ENCODE peak calls at places on chromosomes 5 and 9, in seven cellular contexts. O is activated gamma-delta T cell treated with Interleukin-2 at 50 U/mL for 16 hours, E is AML-193, H is A172, U is AG04450, P is upper lobe of right lung, C is Caki2. I is an unnamed sample.

GRCh38 chr9:33187519-33188218 is 20.5 kb upstream of the B4GALT1 start:
- DNase-seq in E (no peak), O (no peak), P (no peak), H (no peak), C (no peak), U (no peak), I (peak; percentile 87)

GRCh38 chr9:121640076-121640475 is 11.4 kb upstream of the DAB2IP start:
- DNase-seq in C (no peak), H (no peak), P (peak; percentile 78), U (no peak), E (no peak), O (no peak), I (no peak)

GRCh38 chr5:164581889-164582288 is 1076.5 kb downstream of the MAT2B start:
- DNase-seq in P (no peak), C (no peak), H (no peak), O (no peak), E (no peak), U (no peak), I (no peak)

GRCh38 chr9:134784612-134785305 is 95.9 kb upstream of the FCN2 start:
- DNase-seq in U (no peak), H (no peak), O (no peak), E (no peak), P (no peak), C (no peak), I (no peak)

GRCh38 chr5:146340260-146341081 is 1.8 kb downstream of the POU4F3 start:
- DNase-seq in O (no peak), C (peak; percentile 41), H (peak; percentile 27), P (peak; percentile 72), U (peak; percentile 10), E (no peak), I (peak; percentile 73)

GRCh38 chr5:149631506-149631905 is 50.2 kb downstream of the ARHGEF37 start:
- DNase-seq in C (no peak), P (no peak), E (no peak), O (no peak), U (no peak), H (no peak), I (no peak)

GRCh38 chr5:86986837-86987236 is 280.8 kb upstream of the RASA1 start:
- DNase-seq in C (no peak), H (no peak), P (no peak), O (no peak), U (no peak), E (peak; percentile 28), I (no peak)

GRCh38 chr5:14665949-14666741 is 1.6 kb downstream of the OTULIN start:
- DNase-seq in O (peak; percentile 52), U (no peak), E (peak; percentile 23), C (peak; percentile 31), H (no peak), P (peak; percentile 64), I (no peak)

GRCh38 chr9:125969462-125969861 is 222.3 kb downstream of the PBX3 start:
- DNase-seq in E (no peak), U (no peak), C (no peak), O (no peak), H (no peak), P (no peak), I (no peak)

GRCh38 chr5:181184845-181185216 is 20.2 kb downstream of the TRIM7 start:
- DNase-seq in P (no peak), C (peak; percentile 75), E (no peak), H (no peak), O (no peak), U (no peak), I (no peak)

GRCh38 chr5:22411950-22412349 is 441.2 kb downstream of the CDH12 start:
- DNase-seq in C (no peak), O (no peak), E (no peak), H (no peak), U (no peak), P (no peak), I (no peak)

GRCh38 chr5:141508808-141509611 is 20.1 kb downstream of the PCDHGC5 start:
- DNase-seq in E (no peak), O (no peak), C (peak; percentile 35), U (peak; percentile 92), H (peak; percentile 93), P (no peak), I (peak; percentile 96)

GRCh38 chr5:145027266-145027665 is 807.9 kb downstream of the PRELID2 start:
- DNase-seq in P (no peak), E (no peak), O (no peak), H (no peak), U (no peak), C (no peak), I (no peak)

GRCh38 chr5:751496-751895 is 33.0 kb downstream of the ZDHHC11B start:
- DNase-seq in E (no peak), O (no peak), P (peak; percentile 23), H (no peak), U (no peak), C (no peak), I (no peak)

GRCh38 chr9:1875921-1876448 is 139.2 kb upstream of the SMARCA2 start:
- DNase-seq in P (no peak), H (no peak), U (no peak), O (no peak), E (no peak), C (no peak), I (no peak)

GRCh38 chr5:16492398-16493175 is 27.0 kb upstream of the ZNF622 start:
- DNase-seq in E (no peak), P (no peak), C (peak; percentile 63), U (peak; percentile 6), H (peak; percentile 29), O (no peak), I (peak; percentile 40)

GRCh38 chr9:91536211-91536691 is 112.6 kb upstream of the NFIL3 start:
- DNase-seq in U (peak; percentile 26), E (no peak), O (no peak), P (no peak), H (peak; percentile 56), C (peak; percentile 84), I (peak; percentile 49)

GRCh38 chr5:98309785-98310566 is 463.5 kb upstream of the RGMB start:
- DNase-seq in P (no peak), C (peak; percentile 77), E (peak; percentile 9), H (peak; percentile 99), O (no peak), U (peak; percentile 83), I (peak; percentile 90)

GRCh38 chr5:151052834-151053233 is 28.0 kb downstream of the TNIP1 start:
- DNase-seq in P (no peak), U (no peak), E (no peak), O (no peak), C (no peak), H (no peak), I (no peak)

GRCh38 chr9:6068983-6069382 is 53.6 kb upstream of the RANBP6 start:
- DNase-seq in P (no peak), U (no peak), H (no peak), C (no peak), O (no peak), E (peak; percentile 67), I (no peak)

GRCh38 chr5:1088726-1089125 is 23.1 kb downstream of the SLC12A7 start:
- DNase-seq in E (no peak), P (no peak), U (no peak), O (no peak), H (no peak), C (no peak), I (no peak)

GRCh38 chr5:40681351-40682311 is 1.9 kb downstream of the PTGER4 start:
- DNase-seq in E (peak; percentile 51), C (no peak), P (peak; percentile 80), U (no peak), H (no peak), O (peak; percentile 24), I (no peak)